ENCODE peak calls at places on chromosomes 12 and 14, in seven cellular contexts. F, I, N, T, Q, X and S are unnamed samples.

GRCh38 chr12:89848732-89849131 is 140.1 kb upstream of the ATP2B1 start:
- DNase-seq in Q (no peak), X (no peak), I (no peak), F (no peak), T (no peak), N (no peak), S (no peak)

GRCh38 chr12:6871052-6871957 is 1.8 kb downstream of the SPSB2 start:
- DNase-seq in X (no peak), T (no peak), F (no peak), Q (no peak), N (no peak), I (no peak), S (no peak)

GRCh38 chr14:100890044-100890443 is 13.5 kb downstream of the RTL1 start:
- DNase-seq in N (no peak), I (peak; percentile 15), Q (no peak), X (no peak), F (no peak), T (no peak), S (no peak)

GRCh38 chr14:102182190-102182589 is 42.5 kb downstream of the WDR20 start:
- DNase-seq in X (no peak), F (no peak), Q (peak; percentile 40), I (no peak), N (peak; percentile 60), T (peak; percentile 40), S (no peak)

GRCh38 chr14:79701371-79701770 is 509.9 kb downstream of the DIO2 start:
- DNase-seq in Q (no peak), N (no peak), X (no peak), F (no peak), I (no peak), T (no peak), S (no peak)

GRCh38 chr14:34301107-34301734 is 160.8 kb downstream of the SPTSSA start:
- DNase-seq in I (peak; percentile 16), F (no peak), N (peak; percentile 62), Q (peak; percentile 56), T (peak; percentile 40), X (no peak), S (peak; percentile 4)

GRCh38 chr14:68655021-68655811 is 137.7 kb downstream of the ZFP36L1 start:
- DNase-seq in X (no peak), T (no peak), N (no peak), I (peak; percentile 75), F (no peak), Q (peak; percentile 37), S (no peak)

GRCh38 chr12:52522346-52523011 is 2.3 kb upstream of the KRT5 start:
- DNase-seq in I (no peak), N (peak; percentile 10), T (no peak), F (no peak), Q (peak; percentile 12), X (peak; percentile 7), S (no peak)

GRCh38 chr14:99713972-99714371 is 29.9 kb downstream of the CYP46A1 start:
- DNase-seq in T (no peak), I (no peak), N (no peak), X (no peak), F (no peak), Q (no peak), S (no peak)

GRCh38 chr14:95408731-95409471 is 89.2 kb upstream of the CLMN start:
- DNase-seq in Q (no peak), X (no peak), I (no peak), T (no peak), F (no peak), N (no peak), S (no peak)

GRCh38 chr12:106224392-106224706 is 23.5 kb downstream of the CKAP4 start:
- DNase-seq in Q (no peak), X (no peak), I (no peak), T (no peak), F (no peak), N (no peak), S (no peak)

GRCh38 chr14:64943981-64944520 is 1.5 kb upstream of the GPX2 start:
- DNase-seq in Q (no peak), I (no peak), F (no peak), X (no peak), N (no peak), T (no peak), S (no peak)

GRCh38 chr14:102910442-102910841 is 12.0 kb upstream of the AMN start:
- DNase-seq in T (no peak), X (no peak), Q (no peak), I (no peak), N (no peak), F (no peak), S (no peak)

GRCh38 chr14:72708708-72709475 is 185.0 kb downstream of the DPF3 start:
- DNase-seq in F (no peak), I (no peak), X (no peak), T (no peak), Q (no peak), N (no peak), S (no peak)

DNA sequence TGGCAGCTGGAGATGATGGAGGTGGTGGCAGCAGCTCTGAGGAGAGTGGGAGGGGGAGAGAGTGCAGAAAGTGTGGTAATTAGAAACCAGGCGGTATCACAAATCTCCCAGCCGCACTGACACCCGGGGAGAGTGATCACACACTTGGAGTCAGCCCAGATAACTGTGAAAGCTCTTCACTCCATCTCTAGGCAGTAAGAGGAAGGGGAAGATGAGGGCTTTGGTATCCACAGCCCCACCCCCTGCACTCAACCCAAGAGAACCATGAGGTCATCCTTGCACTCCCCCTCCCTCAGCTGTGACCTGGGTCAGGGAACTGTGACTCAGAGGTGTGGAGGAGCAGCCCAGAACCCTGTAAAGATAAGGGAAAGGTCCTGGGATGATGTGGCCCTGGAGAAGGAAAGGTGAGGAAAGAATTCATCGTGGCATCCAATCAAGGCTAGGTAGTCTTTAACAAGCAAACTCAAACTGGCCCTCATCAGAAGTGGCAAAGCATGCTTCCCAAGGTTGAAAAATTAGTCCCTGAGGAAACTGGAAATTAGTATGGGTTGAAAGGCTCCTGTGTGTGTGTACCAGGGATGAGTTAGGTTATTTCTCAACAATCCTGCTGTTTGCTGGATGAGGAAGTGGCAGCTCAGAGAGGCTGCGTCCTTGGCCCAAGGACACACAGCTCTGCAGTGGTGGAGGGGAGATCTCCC is 111.0 kb upstream of the LHX5 start:
- DNase-seq in N (no peak), Q (no peak), I (no peak), X (no peak), T (no peak), F (no peak), S (no peak)
- TF ChIP-seq CTCF in N (no peak), Q (no peak), I (no peak), X (no peak), T (no peak), F (no peak), S (no peak)

GRCh38 chr14:63833728-63834127 is 19.1 kb upstream of the SYNE2 start:
- DNase-seq in X (no peak), Q (no peak), I (no peak), N (peak; percentile 14), T (no peak), F (no peak), S (no peak)
- TF ChIP-seq CTCF in X (no peak), Q (peak; percentile 8), I (no peak), N (no peak), T (no peak), F (no peak), S (no peak)

DNA sequence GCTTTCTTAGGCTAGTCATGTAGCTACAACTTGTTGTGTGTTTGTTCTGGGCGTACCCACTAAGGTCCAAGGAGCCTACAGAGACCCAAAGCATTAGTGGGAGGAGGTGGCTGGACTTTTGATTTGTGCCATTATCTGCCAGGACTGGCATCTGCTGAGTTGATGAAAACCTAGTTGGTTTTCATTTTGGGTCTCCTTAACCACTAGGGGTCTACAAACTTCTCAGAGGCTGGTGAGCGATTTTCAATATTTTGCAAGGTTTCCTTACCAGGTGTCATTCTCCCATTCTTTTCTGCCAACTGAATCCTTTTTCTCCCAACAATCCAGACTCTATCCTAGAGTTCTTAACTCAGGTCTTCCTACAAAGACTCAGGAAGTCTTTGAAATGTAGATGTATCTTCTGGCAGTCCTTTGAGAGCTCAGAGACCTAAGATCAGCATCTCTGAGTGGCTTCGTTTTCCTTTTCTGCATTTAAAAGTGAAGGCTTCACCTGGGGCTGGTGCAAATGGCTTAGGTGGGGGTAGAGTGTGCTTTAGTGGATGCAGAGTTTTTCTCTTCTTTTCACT is 150.0 kb upstream of the RMST start:
- DNase-seq in T (no peak), Q (no peak), X (no peak), F (no peak), N (no peak), I (no peak), S (no peak)
- TF ChIP-seq CTCF in T (no peak), Q (no peak), X (no peak), F (peak; percentile 20), N (no peak), I (no peak), S (no peak)

GRCh38 chr12:74254784-74255183 is 282.9 kb upstream of the ATXN7L3B start:
- DNase-seq in N (no peak), X (no peak), F (no peak), T (no peak), Q (no peak), I (no peak), S (no peak)

GRCh38 chr12:74264692-74265091 is 272.9 kb upstream of the ATXN7L3B start:
- DNase-seq in Q (no peak), F (no peak), I (no peak), X (no peak), N (no peak), T (no peak), S (no peak)

DNA sequence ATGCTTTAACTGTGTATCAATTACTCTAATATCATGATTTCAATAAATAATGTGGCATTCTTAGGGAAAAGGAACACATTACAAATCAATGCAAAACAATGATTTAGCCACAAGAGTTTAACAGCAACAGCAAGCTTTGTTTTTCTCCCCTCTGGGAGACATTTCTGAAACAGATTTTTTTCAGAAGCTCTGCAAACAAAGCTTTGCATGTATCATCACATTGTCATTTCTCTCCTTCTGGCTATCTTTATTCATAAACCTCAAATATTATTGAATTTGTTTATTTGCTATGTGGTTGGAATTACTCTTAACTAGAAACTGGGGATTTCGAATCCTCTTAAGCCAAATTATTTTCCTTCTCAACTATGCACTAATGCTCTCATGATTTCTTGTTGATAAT is 278.4 kb upstream of the ATXN7L3B start:
- DNase-seq in N (no peak), F (no peak), T (no peak), X (no peak), I (no peak), Q (no peak), S (no peak)
- TF ChIP-seq CTCF in N (no peak), F (no peak), T (no peak), X (no peak), I (no peak), Q (no peak), S (no peak)

DNA sequence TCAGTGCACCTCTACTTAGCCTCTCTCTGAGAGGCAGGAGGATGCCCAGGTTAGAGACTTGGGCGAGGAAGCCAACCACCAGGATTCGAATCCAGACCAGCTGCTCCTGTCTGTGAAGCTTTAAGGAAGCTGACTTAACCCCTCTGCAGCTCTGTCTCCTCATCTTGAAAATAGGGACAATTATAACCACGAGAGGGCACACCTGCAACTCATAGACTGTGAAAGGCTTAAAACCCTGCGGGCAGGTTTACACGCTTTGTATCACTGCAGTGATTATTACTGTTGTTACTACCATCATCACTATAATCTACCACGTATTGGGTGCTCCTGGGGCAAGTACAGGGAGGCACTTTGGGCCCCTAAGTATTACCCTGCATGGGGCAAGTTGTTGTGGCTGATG is 379.8 kb downstream of the VRK1 start:
- DNase-seq in N (no peak), F (peak; percentile 20), X (no peak), I (no peak), T (no peak), Q (no peak), S (no peak)
- TF ChIP-seq CTCF in N (no peak), F (peak; percentile 50), X (peak; percentile 47), I (no peak), T (no peak), Q (no peak), S (peak; percentile 46)